ENCODE peak calls at places on chromosomes 11 and 22, in six cellular contexts. One of them, this sample, is unnamed.
A peak's percentile ranks its signal among the peaks of the same experiment; 100 is the strongest.

GRCh38 chr11:67700548-67701262 is 26.3 kb upstream of the ALDH3B2 start:
- DNase-seq in HepG2: no peak
- DNase-seq in SK-N-SH: no peak
- DNase-seq in HCT116: no peak
- DNase-seq in K562: no peak
- DNase-seq in H1: no peak
- DNase-seq in this sample: no peak

GRCh38 chr22:35914665-35915476 is 113.8 kb downstream of the RBFOX2 start:
- DNase-seq in HepG2: peak; percentile 91
- DNase-seq in SK-N-SH: peak; percentile 62
- DNase-seq in H1: peak; percentile 51
- DNase-seq in HCT116: peak; percentile 80
- DNase-seq in K562: peak; percentile 76
- DNase-seq in this sample: no peak

GRCh38 chr22:25661067-25661466 is 80.9 kb upstream of the MYO18B start:
- DNase-seq in K562: no peak
- DNase-seq in H1: no peak
- DNase-seq in HCT116: no peak
- DNase-seq in SK-N-SH: peak; percentile 31
- DNase-seq in HepG2: no peak
- DNase-seq in this sample: no peak

GRCh38 chr22:42635531-42635930 is 4.9 kb downstream of the ATP5MGL start:
- DNase-seq in K562: no peak
- DNase-seq in H1: no peak
- DNase-seq in HepG2: no peak
- DNase-seq in SK-N-SH: no peak
- DNase-seq in HCT116: peak; percentile 85
- DNase-seq in this sample: no peak

GRCh38 chr11:102115557-102115956 is 5.3 kb downstream of the YAP1 start:
- DNase-seq in K562: no peak
- DNase-seq in HCT116: no peak
- DNase-seq in SK-N-SH: no peak
- DNase-seq in H1: peak; percentile 41
- DNase-seq in HepG2: peak; percentile 96
- DNase-seq in this sample: no peak

GRCh38 chr22:36317658-36318271 is 64.8 kb downstream of the APOL1 start:
- DNase-seq in HepG2: no peak
- DNase-seq in K562: no peak
- DNase-seq in SK-N-SH: no peak
- DNase-seq in H1: no peak
- DNase-seq in HCT116: no peak
- DNase-seq in this sample: no peak

GRCh38 chr11:28792856-28793255 is 684.7 kb downstream of the METTL15 start:
- DNase-seq in H1: no peak
- DNase-seq in K562: no peak
- DNase-seq in SK-N-SH: no peak
- DNase-seq in HCT116: no peak
- DNase-seq in HepG2: no peak
- DNase-seq in this sample: no peak

GRCh38 chr11:66996609-66997273 is 21.6 kb downstream of the C11orf86 start:
- DNase-seq in HCT116: no peak
- DNase-seq in SK-N-SH: no peak
- DNase-seq in HepG2: peak; percentile 93
- DNase-seq in K562: no peak
- DNase-seq in H1: no peak
- DNase-seq in this sample: no peak

GRCh38 chr22:37207981-37208380 is 4.3 kb downstream of the SSTR3 start:
- DNase-seq in K562: no peak
- DNase-seq in HCT116: no peak
- DNase-seq in H1: no peak
- DNase-seq in SK-N-SH: no peak
- DNase-seq in HepG2: no peak
- DNase-seq in this sample: no peak

GRCh38 chr11:95831198-95831883 is 41.0 kb downstream of the CEP57 start:
- DNase-seq in HepG2: no peak
- DNase-seq in K562: no peak
- DNase-seq in SK-N-SH: no peak
- DNase-seq in HCT116: no peak
- DNase-seq in H1: no peak
- DNase-seq in this sample: no peak

GRCh38 chr11:19931768-19932369 is 219.2 kb downstream of the NAV2 start:
- DNase-seq in HCT116: no peak
- DNase-seq in K562: no peak
- DNase-seq in SK-N-SH: no peak
- DNase-seq in H1: no peak
- DNase-seq in HepG2: no peak
- DNase-seq in this sample: no peak

GRCh38 chr11:19933132-19933735 is 220.6 kb downstream of the NAV2 start:
- DNase-seq in SK-N-SH: no peak
- DNase-seq in H1: no peak
- DNase-seq in K562: no peak
- DNase-seq in HepG2: no peak
- DNase-seq in HCT116: no peak
- DNase-seq in this sample: no peak

GRCh38 chr11:19931141-19931767 is 218.6 kb downstream of the NAV2 start:
- DNase-seq in HepG2: no peak
- DNase-seq in K562: no peak
- DNase-seq in HCT116: no peak
- DNase-seq in SK-N-SH: peak; percentile 75
- DNase-seq in H1: no peak
- DNase-seq in this sample: no peak

GRCh38 chr11:19929147-19929546 is 216.5 kb downstream of the NAV2 start:
- DNase-seq in H1: no peak
- DNase-seq in K562: no peak
- DNase-seq in HCT116: no peak
- DNase-seq in SK-N-SH: no peak
- DNase-seq in HepG2: no peak
- DNase-seq in this sample: no peak

GRCh38 chr11:19929655-19930054 is 217.0 kb downstream of the NAV2 start:
- DNase-seq in HepG2: no peak
- DNase-seq in H1: no peak
- DNase-seq in HCT116: no peak
- DNase-seq in SK-N-SH: no peak
- DNase-seq in K562: no peak
- DNase-seq in this sample: no peak
- TF ChIP-seq MAX in HepG2: no peak
- TF ChIP-seq MAX in H1: no peak
- TF ChIP-seq MAX in HCT116: no peak
- TF ChIP-seq MAX in SK-N-SH: peak; percentile 66
- TF ChIP-seq MAX in K562: no peak
- TF ChIP-seq MAX in this sample: no peak

DNA sequence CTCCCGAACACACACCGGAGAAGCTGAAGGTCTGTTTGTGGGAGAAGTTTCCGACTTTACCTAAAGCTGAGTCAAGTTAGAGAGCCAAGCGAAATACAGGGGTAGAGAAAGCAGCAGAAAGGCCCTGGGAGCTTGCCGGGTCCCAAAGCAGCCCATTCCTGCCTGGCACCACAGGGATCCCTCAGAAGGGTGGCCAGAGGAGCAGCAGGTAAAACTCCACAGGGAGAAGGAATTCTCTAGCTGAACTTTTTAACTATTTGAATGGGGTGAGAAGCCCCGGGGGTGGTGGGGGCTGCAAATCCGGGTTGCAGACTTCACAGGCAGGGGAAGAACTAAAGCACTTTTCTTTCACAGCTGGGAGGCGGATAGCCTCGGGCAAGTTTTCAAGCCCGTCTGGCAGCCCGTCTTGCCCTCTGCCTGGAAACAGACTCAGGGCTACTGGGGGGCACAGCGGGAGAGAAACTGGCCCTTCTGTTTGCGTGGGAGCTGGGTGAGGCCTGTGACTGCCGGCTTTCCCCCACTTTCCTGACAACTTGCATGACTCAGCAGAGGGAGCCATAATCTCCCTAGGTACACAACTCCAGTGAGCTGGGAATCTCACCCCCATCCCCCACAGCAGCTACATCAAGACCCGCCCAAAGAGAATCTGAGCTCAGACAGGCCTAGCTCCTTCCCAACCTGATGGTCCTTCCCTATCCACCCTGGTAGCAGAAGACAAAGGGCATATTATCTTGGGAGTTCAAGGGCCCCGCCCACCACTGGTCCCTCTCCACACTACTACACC is 311.0 kb downstream of the SBF2 start:
- DNase-seq in H1: no peak
- DNase-seq in SK-N-SH: no peak
- DNase-seq in HCT116: peak; percentile 31
- DNase-seq in K562: peak; percentile 70
- DNase-seq in HepG2: peak; percentile 71
- DNase-seq in this sample: no peak
- TF ChIP-seq SIN3A in H1: no peak
- TF ChIP-seq SIN3A in SK-N-SH: no peak
- TF ChIP-seq SIN3A in HCT116: no peak
- TF ChIP-seq SIN3A in K562: no peak
- TF ChIP-seq SIN3A in HepG2: no peak
- TF ChIP-seq SIN3A in this sample: no peak

GRCh38 chr11:12100886-12101285 is 9.5 kb upstream of the MICAL2 start:
- DNase-seq in H1: no peak
- DNase-seq in K562: no peak
- DNase-seq in HepG2: no peak
- DNase-seq in SK-N-SH: no peak
- DNase-seq in HCT116: no peak
- DNase-seq in this sample: no peak
- TF ChIP-seq MAX in H1: no peak
- TF ChIP-seq MAX in K562: no peak
- TF ChIP-seq MAX in HepG2: no peak
- TF ChIP-seq MAX in SK-N-SH: no peak
- TF ChIP-seq MAX in HCT116: no peak
- TF ChIP-seq MAX in this sample: no peak

DNA sequence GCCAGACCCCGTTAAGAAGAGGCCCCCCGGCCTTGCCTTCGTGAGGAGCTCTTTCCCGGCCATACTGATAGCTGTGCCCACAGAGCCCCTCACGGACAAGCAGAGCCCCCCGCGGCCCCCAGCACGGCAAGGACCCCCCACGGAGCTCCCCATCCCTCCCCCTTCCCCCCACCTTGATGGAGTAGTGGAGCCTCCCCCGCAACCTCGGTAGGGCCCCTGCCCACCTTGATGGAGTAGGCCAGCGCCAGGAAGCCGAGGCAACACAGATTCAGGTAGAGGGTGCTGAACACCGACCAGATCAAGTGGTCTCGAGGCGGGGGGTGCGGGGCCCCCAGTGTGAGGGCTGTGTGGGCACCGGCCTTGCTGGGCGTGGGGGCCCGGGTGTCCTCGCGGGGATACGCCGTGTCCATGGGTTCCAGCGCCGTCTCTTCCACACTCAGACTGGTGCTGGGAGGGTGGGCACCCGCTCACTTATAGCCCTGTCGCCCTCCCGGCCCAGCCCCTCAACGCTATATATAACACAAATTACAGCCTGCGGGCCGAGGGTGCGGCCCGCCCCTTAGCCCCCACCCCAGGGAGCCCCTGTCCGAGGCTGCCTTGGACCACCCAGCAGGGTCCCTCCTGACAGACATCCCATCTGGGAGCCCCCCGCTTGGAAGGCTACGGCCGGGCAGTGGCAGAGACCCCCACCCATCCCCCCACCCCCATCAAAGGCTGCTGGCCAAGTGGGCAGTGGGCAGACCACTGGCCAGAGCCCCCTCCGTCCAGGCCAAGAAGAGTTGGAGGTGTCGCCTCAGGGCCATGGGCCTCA is at the start of gene IFITM5:
- DNase-seq in HepG2: no peak
- DNase-seq in SK-N-SH: no peak
- DNase-seq in HCT116: no peak
- DNase-seq in H1: no peak
- DNase-seq in K562: no peak
- DNase-seq in this sample: no peak
- TF ChIP-seq SIN3A in HepG2: no peak
- TF ChIP-seq SIN3A in SK-N-SH: no peak
- TF ChIP-seq SIN3A in HCT116: no peak
- TF ChIP-seq SIN3A in H1: no peak
- TF ChIP-seq SIN3A in K562: no peak
- TF ChIP-seq SIN3A in this sample: no peak

GRCh38 chr11:75851203-75851602 is 36.2 kb downstream of the UVRAG start:
- DNase-seq in HepG2: no peak
- DNase-seq in HCT116: no peak
- DNase-seq in H1: no peak
- DNase-seq in SK-N-SH: no peak
- DNase-seq in K562: no peak
- DNase-seq in this sample: no peak
- TF ChIP-seq MAX in HepG2: no peak
- TF ChIP-seq MAX in HCT116: no peak
- TF ChIP-seq MAX in H1: no peak
- TF ChIP-seq MAX in SK-N-SH: no peak
- TF ChIP-seq MAX in K562: no peak
- TF ChIP-seq MAX in this sample: no peak

DNA sequence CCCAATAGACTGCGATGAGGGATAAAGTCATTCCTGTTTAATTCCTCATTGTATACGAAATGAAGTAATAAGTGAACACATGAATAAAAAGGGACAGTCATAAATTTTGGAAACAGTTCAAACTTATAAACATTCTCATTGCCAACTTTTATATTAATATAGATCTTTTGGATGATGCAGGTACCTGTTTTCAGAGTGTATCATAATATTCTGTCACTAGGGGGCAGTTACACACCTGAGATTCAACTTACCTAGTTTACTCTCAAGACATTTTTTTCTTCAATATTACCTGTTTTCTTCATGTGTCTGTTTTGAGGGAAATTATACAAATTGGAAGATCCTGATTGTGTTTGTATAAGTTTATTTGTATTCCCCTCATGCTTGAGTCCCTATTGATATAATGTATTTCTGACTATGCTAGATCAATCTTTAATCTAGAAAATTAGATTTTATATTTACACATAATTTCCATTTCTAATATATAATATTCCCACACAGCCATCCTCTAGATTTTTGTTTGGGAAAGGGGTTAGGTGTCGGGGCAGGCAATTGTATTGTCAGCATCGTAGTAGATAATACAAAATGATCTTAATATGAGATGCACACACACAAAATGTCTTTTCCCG is 18.3 kb downstream of the FDX1 start:
- DNase-seq in HCT116: no peak
- DNase-seq in SK-N-SH: no peak
- DNase-seq in K562: no peak
- DNase-seq in HepG2: no peak
- DNase-seq in H1: no peak
- DNase-seq in this sample: no peak
- TF ChIP-seq SIN3A in HCT116: no peak
- TF ChIP-seq SIN3A in SK-N-SH: no peak
- TF ChIP-seq SIN3A in K562: no peak
- TF ChIP-seq SIN3A in HepG2: no peak
- TF ChIP-seq SIN3A in H1: no peak
- TF ChIP-seq SIN3A in this sample: no peak

DNA sequence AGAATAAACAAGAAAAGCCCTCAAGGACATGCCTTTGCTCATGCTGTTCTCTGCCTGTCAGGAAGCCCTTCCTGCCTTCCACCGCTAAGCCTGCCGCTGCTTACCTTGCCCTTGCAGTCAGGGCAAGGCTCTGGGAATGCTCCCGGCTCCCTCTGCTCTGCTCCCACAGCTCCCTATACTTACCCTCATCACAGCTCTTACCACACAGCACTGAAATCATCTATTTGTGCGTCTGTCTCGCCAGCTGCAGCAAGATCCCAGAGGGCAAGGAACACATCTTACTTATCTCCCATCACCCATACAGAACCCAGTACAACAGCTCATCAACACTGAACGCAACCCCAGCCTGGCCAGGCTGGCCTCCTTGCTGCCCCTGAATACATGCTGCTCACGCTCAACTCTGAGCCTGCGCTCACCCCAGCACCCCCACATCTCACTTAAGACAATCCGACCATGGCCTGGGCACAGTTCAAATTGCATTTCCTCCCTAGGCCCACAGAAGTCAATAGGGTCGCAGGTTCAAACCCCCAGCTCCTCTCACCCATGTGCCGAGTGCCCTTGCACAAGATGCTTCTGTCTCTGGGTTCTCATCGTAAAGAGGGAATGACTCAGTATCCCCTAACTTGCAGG is 161.8 kb downstream of the IGLL1 start:
- DNase-seq in H1: no peak
- DNase-seq in HepG2: no peak
- DNase-seq in HCT116: no peak
- DNase-seq in SK-N-SH: peak; percentile 64
- DNase-seq in K562: no peak
- DNase-seq in this sample: no peak
- TF ChIP-seq MAX in H1: no peak
- TF ChIP-seq MAX in HepG2: no peak
- TF ChIP-seq MAX in HCT116: no peak
- TF ChIP-seq MAX in SK-N-SH: no peak
- TF ChIP-seq MAX in K562: no peak
- TF ChIP-seq MAX in this sample: no peak